ENCODE peak calls at places on chromosomes 5 and 9, in nine cellular contexts. R is ovary, B is lower lobe of right lung, A is stomach, J is endothelial cell of umbilical vein, D is right atrium auricular region, K is HCT116, V is fibroblast of lung, U is left ventricle myocardium inferior. S is an unnamed sample.

GRCh38 chr5:6804766-6805165 is 91.5 kb downstream of the TENT4A start:
- DNase-seq in V (no peak), J (no peak), R (no peak), D (no peak), U (no peak), K (no peak), A (no peak), B (no peak), S (no peak)

GRCh38 chr5:72066658-72067057 is 40.6 kb upstream of the MAP1B start:
- DNase-seq in J (no peak), R (no peak), K (peak; percentile 10), D (no peak), V (peak; percentile 68), U (no peak), A (no peak), B (no peak), S (no peak)

GRCh38 chr9:16320338-16320902 is 550.0 kb downstream of the BNC2 start:
- DNase-seq in B (no peak), A (no peak), J (no peak), D (peak; percentile 52), V (no peak), U (no peak), R (no peak), K (no peak), S (no peak)

GRCh38 chr5:75720882-75721281 is 3.6 kb upstream of the POC5 start:
- DNase-seq in U (no peak), R (no peak), K (no peak), A (no peak), V (no peak), B (no peak), D (no peak), J (no peak), S (no peak)

GRCh38 chr9:18379073-18379811 is 94.7 kb upstream of the ADAMTSL1 start:
- DNase-seq in J (peak; percentile 70), V (peak; percentile 80), K (no peak), U (no peak), R (no peak), A (no peak), D (no peak), B (no peak), S (no peak)

GRCh38 chr5:56534102-56534501 is 281.2 kb upstream of the MAP3K1 start:
- DNase-seq in B (no peak), A (peak; percentile 51), D (no peak), R (no peak), K (peak; percentile 24), V (no peak), U (no peak), J (no peak), S (no peak)

GRCh38 chr5:132227235-132227484 is 493 bp downstream of the P4HA2 start:
- DNase-seq in J (peak; percentile 23), V (peak; percentile 73), D (no peak), K (no peak), A (no peak), B (no peak), U (no peak), R (no peak), S (no peak)

GRCh38 chr5:163790497-163790896 is 285.1 kb downstream of the MAT2B start:
- DNase-seq in V (peak; percentile 27), R (no peak), J (no peak), D (no peak), U (no peak), B (no peak), A (no peak), K (no peak), S (no peak)

GRCh38 chr9:128202648-128203023 is 543 bp upstream of the DNM1 start:
- DNase-seq in K (no peak), V (no peak), U (no peak), B (no peak), A (no peak), J (no peak), D (no peak), R (no peak), S (no peak)

GRCh38 chr9:128203842-128204551 is 818 bp downstream of the DNM1 start:
- DNase-seq in R (peak; percentile 54), U (peak; percentile 34), K (no peak), A (no peak), D (peak; percentile 68), J (peak; percentile 21), B (no peak), V (peak; percentile 26), S (no peak)

GRCh38 chr9:128204858-128205257 is 1.7 kb downstream of the DNM1 start:
- DNase-seq in K (no peak), R (no peak), V (no peak), A (no peak), U (no peak), B (no peak), J (no peak), D (no peak), S (no peak)

GRCh38 chr9:128203024-128203841 is at the start of gene DNM1:
- DNase-seq in R (peak; percentile 76), J (peak; percentile 51), A (peak; percentile 69), V (peak; percentile 55), D (no peak), B (peak; percentile 72), U (peak; percentile 61), K (no peak), S (peak; percentile 66)

DNA sequence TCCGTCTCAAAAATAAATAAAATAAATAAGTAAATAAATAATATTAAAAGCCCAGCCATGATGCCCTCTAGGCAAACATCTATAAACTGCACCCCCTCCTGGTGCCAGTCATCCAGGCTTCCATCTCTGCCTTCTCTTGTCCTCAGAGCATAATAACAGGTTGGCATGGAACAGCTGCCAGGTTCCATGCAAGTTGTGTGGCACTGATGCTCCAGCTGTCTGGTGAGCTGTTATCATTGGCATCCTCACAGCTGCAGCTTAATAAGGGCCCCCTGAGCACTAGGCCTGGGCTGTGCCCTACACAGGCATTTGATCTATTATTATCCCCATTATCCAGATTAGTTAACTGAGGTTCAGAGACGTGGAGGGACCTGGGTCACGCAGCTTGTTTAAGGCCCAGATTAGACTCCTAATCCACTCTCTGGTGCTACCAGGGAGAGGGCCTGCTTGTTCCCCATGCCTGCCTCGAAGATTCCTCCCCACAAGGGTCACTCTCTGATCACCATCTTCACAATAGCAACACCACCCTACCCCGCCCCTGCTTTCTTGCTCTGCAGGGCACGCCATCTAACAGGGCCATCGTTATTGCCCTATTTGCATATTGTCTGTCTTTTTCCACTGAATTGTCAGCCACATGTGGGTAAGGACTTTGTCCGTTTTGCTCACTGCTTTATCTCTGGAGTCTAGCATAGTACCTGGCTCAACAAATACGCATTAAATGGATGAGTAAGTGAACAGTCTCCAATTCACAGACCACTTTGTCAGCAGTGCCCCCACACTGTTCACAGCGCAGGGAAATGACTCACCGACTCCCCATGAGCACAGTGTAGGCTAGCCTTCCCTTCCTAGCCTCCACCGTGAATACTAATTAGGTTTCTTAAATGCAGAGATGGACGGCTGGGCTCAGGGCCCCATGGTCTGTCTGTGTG is 1.5 kb upstream of the DNM1 start:
- DNase-seq in D (no peak), A (no peak), B (no peak), R (no peak), V (no peak), K (no peak), J (no peak), U (no peak), S (no peak)
- H3K27ac ChIP-seq in D (no peak overlapping the region), A (no peak overlapping the region), B (no peak overlapping the region), R (no peak overlapping the region), V (no peak overlapping the region), K (no peak overlapping the region), J (no peak overlapping the region), U (no peak overlapping the region), S (no peak overlapping the region)

GRCh38 chr9:128729302-128729701 is 5.4 kb upstream of the ZDHHC12 start:
- DNase-seq in D (no peak), A (no peak), V (no peak), U (no peak), R (no peak), K (no peak), J (no peak), B (no peak), S (no peak)
- H3K4me1 ChIP-seq in D (no peaks in the 10 kb centered on the region), A (peaks cover 13% of the 10 kb centered on the region), V (peaks cover 4% of the 10 kb centered on the region), U (peaks cover 7% of the 10 kb centered on the region), R (no peaks in the 10 kb centered on the region), K (peaks cover 21% of the 10 kb centered on the region), J (no peaks in the 10 kb centered on the region), B (peaks cover 8% of the 10 kb centered on the region), S (no peaks in the 10 kb centered on the region)

DNA sequence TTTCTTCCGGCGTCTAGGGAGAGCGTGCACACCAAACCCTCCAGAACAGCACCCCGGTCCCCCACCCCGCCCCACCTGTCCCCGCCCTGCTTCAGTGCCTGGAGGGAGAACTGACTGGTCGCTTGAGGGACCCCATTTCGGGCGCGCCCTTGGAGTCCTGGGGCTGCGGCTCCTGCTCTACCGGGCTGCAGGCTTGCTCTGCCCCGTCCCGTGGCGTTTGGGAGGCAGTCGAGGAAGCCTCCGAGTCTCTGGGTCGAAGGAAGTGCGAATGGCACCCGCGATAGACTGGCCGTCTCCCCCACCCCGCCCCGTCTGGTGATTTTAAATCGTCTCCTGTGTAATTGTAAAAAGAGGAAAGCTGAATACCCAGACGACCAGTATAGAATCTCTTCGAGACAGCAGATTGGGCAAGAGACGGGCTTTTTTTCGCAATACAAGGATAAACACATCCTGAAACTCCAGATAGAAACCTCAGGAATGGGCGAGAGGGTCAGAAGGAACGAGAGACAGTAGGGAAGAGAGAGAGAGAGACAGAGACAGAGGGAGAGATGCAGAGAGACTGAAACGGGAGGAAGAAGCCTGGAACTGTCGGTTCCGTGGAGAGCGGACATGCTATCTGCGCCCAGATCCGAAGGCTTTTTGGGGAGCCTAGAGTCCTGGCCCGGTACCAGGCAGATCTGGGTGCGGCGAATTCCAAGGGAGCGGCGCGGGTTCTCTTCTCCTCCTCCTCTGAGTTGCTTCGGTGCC is 9.9 kb downstream of the PRDM6 start:
- DNase-seq in R (peak; percentile 20), D (no peak), V (peak; percentile 77), B (no peak), J (no peak), U (no peak), K (no peak), A (no peak), S (no peak)
- H3K4me3 ChIP-seq in R (no peak overlapping the region), D (peak overlapping the region; percentile 42), V (peak overlapping the region; percentile 38), B (peak overlapping the region; percentile 36), J (no peak overlapping the region), U (peak overlapping the region; percentile 47), K (peak overlapping the region; percentile 51), A (peak overlapping the region; percentile 16), S (peak overlapping the region; percentile 76)

GRCh38 chr9:131685753-131686706 is 53.8 kb downstream of the RAPGEF1 start:
- DNase-seq in J (no peak), B (no peak), V (no peak), K (no peak), D (peak; percentile 40), R (no peak), U (no peak), A (no peak), S (no peak)

GRCh38 chr9:131678499-131679111 is 61.3 kb downstream of the RAPGEF1 start:
- DNase-seq in K (peak; percentile 85), R (peak; percentile 50), A (peak; percentile 68), B (peak; percentile 67), D (peak; percentile 89), J (peak; percentile 80), V (peak; percentile 96), U (peak; percentile 69), S (peak; percentile 90)

GRCh38 chr9:131679261-131680020 is 60.4 kb downstream of the RAPGEF1 start:
- DNase-seq in B (no peak), A (no peak), R (no peak), D (peak; percentile 53), V (no peak), J (no peak), K (no peak), U (no peak), S (no peak)

GRCh38 chr9:131677445-131678180 is 62.3 kb downstream of the RAPGEF1 start:
- DNase-seq in R (no peak), U (no peak), B (no peak), V (peak; percentile 80), K (no peak), J (peak; percentile 94), D (peak; percentile 55), A (no peak), S (no peak)

DNA sequence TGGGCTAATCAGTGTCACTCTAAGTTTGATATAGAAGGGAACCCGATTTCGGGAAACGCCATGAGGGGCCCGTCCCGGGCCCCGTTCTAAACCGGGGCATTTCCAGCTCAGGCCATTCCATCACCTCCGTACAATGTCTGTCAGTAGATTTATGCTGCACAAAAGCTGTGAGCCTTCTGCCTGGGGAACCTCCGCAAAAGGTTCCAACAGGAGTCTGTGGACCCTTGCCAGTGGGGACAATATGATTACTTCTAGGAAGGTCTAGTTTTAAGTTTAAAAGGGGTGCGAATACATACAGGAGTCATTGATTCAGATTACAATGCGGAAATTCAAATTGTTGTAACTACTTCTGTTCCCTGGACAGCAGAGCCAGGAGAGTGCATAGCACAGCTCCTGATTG is 57.6 kb downstream of the RAPGEF1 start:
- DNase-seq in K (no peak), B (no peak), R (no peak), D (peak; percentile 58), V (no peak), J (peak; percentile 64), U (no peak), A (no peak), S (no peak)
- H3K27ac ChIP-seq in K (no peak overlapping the region), B (peak overlapping the region; percentile 50), R (peak overlapping the region; percentile 15), D (peak overlapping the region; percentile 67), V (no peak overlapping the region), J (peak overlapping the region; percentile 69), U (peak overlapping the region; percentile 86), A (peak overlapping the region; percentile 54), S (peak overlapping the region; percentile 77)

S was measured in aorta.